ENCODE peak calls at places on chromosome X, in seven cellular contexts. R, B, T, I, W, O and U are unnamed samples.

GRCh38 chrX:84175274-84175673 is 12.7 kb downstream of the RPS6KA6 start:
- DNase-seq in R (no peak), B (no peak), T (no peak), I (no peak), W (no peak), O (no peak), U (no peak)

GRCh38 chrX:76454456-76454927 is 27.0 kb downstream of the MAGEE1 start:
- DNase-seq in R (no peak), B (peak), T (peak), I (no peak), W (no peak), O (peak), U (no peak)

GRCh38 chrX:32530802-32531403 is 680.4 kb downstream of the DMD start:
- DNase-seq in R (no peak), B (peak), T (peak), I (peak), W (no peak), O (no peak), U (no peak)

GRCh38 chrX:53684415-53685192 is 1.9 kb downstream of the HUWE1 start:
- DNase-seq in R (no peak), B (no peak), T (no peak), I (no peak), W (no peak), O (no peak), U (no peak)

GRCh38 chrX:22118161-22118830 is 86.2 kb downstream of the PHEX start:
- DNase-seq in R (no peak), B (peak), T (no peak), I (no peak), W (no peak), O (no peak), U (no peak)

GRCh38 chrX:128653524-128653923 is 601.3 kb upstream of the ACTRT1 start:
- DNase-seq in R (no peak), B (no peak), T (no peak), I (no peak), W (no peak), O (no peak), U (no peak)

GRCh38 chrX:7158468-7158990 is 10.6 kb upstream of the PUDP start:
- DNase-seq in R (no peak), B (no peak), T (peak), I (no peak), W (no peak), O (no peak), U (no peak)

GRCh38 chrX:134631404-134632346 is 26.6 kb downstream of the PLAC1 start:
- DNase-seq in R (no peak), B (no peak), T (peak), I (no peak), W (peak), O (no peak), U (no peak)

GRCh38 chrX:119690921-119691716 is 1.8 kb downstream of the SEPTIN6 start:
- DNase-seq in R (no peak), B (peak), T (no peak), I (no peak), W (no peak), O (no peak), U (no peak)

GRCh38 chrX:40646489-40647306 is 663 bp downstream of the CXorf38 start:
- DNase-seq in R (no peak), B (peak), T (peak), I (no peak), W (no peak), O (peak), U (no peak)

GRCh38 chrX:136147320-136147901 is at the start of gene FHL1:
- DNase-seq in R (no peak), B (peak), T (peak), I (peak), W (peak), O (no peak), U (no peak)

GRCh38 chrX:3066555-3066954 is 25.3 kb downstream of the ARSF start:
- DNase-seq in R (no peak), B (peak), T (peak), I (no peak), W (no peak), O (no peak), U (no peak)

GRCh38 chrX:101595739-101596419 is 21.9 kb downstream of the ARMCX6 start:
- DNase-seq in R (no peak), B (peak), T (peak), I (peak), W (no peak), O (peak), U (no peak)

GRCh38 chrX:21412883-21413282 is 38.7 kb downstream of the CNKSR2 start:
- DNase-seq in R (no peak), B (peak), T (peak), I (no peak), W (no peak), O (no peak), U (no peak)

GRCh38 chrX:3271485-3272186 is 74.8 kb downstream of the MXRA5 start:
- DNase-seq in R (no peak), B (peak), T (peak), I (no peak), W (no peak), O (no peak), U (no peak)

GRCh38 chrX:26442340-26442739 is 226.4 kb downstream of the MAGEB5 start:
- DNase-seq in R (no peak), B (peak), T (peak), I (no peak), W (no peak), O (no peak), U (no peak)

GRCh38 chrX:150869450-150869849 is 29.0 kb downstream of the CD99L2 start:
- DNase-seq in R (no peak), B (no peak), T (no peak), I (no peak), W (peak), O (peak), U (no peak)

GRCh38 chrX:43973249-43973672 is at the start of gene NDP:
- DNase-seq in R (no peak), B (peak), T (no peak), I (no peak), W (no peak), O (no peak), U (no peak)

GRCh38 chrX:13899607-13900006 is 82.7 kb upstream of the GPM6B start:
- DNase-seq in R (no peak), B (peak), T (peak), I (no peak), W (no peak), O (no peak), U (no peak)

GRCh38 chrX:20420058-20420457 is 153.3 kb upstream of the RPS6KA3 start:
- DNase-seq in R (no peak), B (no peak), T (no peak), I (no peak), W (no peak), O (no peak), U (no peak)

GRCh38 chrX:118261136-118261535 is 84.8 kb upstream of the WDR44 start:
- DNase-seq in R (no peak), B (no peak), T (no peak), I (no peak), W (no peak), O (no peak), U (no peak)

GRCh38 chrX:46599051-46599560 is 25.5 kb downstream of the CHST7 start:
- DNase-seq in R (no peak), B (no peak), T (no peak), I (no peak), W (no peak), O (no peak), U (no peak)

GRCh38 chrX:22056235-22056634 is 24.1 kb downstream of the PHEX start:
- DNase-seq in R (no peak), B (no peak), T (no peak), I (no peak), W (no peak), O (peak), U (no peak)

GRCh38 chrX:54030329-54030728 is 13.9 kb downstream of the PHF8 start:
- DNase-seq in R (no peak), B (no peak), T (no peak), I (no peak), W (no peak), O (no peak), U (no peak)

GRCh38 chrX:18389968-18390367 is 35.4 kb upstream of the CDKL5 start:
- DNase-seq in R (no peak), B (no peak), T (no peak), I (no peak), W (no peak), O (no peak), U (no peak)
- TF ChIP-seq CTCF in R (no peak), B (peak), T (no peak), I (peak), W (no peak), O (peak), U (peak)

DNA sequence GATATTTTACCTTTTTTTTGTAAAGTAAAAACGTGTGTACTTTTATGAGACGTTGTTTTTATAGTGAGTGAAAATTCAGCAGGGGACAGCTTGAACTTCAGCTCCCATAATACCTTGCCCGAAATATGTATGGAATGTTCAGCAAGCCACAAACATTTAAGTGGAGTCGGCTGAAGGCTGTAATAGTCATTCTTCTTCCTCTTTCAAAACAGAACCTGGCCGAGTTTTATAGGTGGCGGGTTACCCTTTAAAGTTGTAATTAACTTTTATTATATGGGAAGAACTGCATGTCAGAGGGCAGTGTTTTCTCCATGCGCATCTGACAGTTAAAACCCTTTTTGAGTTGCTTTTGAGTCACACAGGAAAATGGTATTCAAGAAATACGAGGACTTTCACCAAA is 50.7 kb downstream of the CLDN34 start:
- DNase-seq in R (peak), B (peak), T (peak), I (no peak), W (no peak), O (no peak), U (no peak)
- TF ChIP-seq CTCF in R (no peak), B (no peak), T (no peak), I (no peak), W (no peak), O (no peak), U (no peak)

GRCh38 chrX:1511150-1511549 is 25.8 kb downstream of the P2RY8 start:
- DNase-seq in R (no peak), B (no peak), T (no peak), I (no peak), W (no peak), O (no peak), U (no peak)

GRCh38 chrX:1506916-1507315 is 30.1 kb downstream of the P2RY8 start:
- DNase-seq in R (no peak), B (no peak), T (no peak), I (no peak), W (peak), O (no peak), U (no peak)

GRCh38 chrX:1502853-1503252 is 34.1 kb downstream of the P2RY8 start:
- DNase-seq in R (no peak), B (no peak), T (no peak), I (no peak), W (no peak), O (no peak), U (no peak)

GRCh38 chrX:1511829-1512228 is 25.2 kb downstream of the P2RY8 start:
- DNase-seq in R (no peak), B (no peak), T (no peak), I (no peak), W (peak), O (no peak), U (no peak)

GRCh38 chrX:1507511-1508463 is 29.2 kb downstream of the P2RY8 start:
- DNase-seq in R (no peak), B (no peak), T (no peak), I (no peak), W (peak), O (peak), U (no peak)
- TF ChIP-seq CTCF in R (no peak), B (no peak), T (no peak), I (no peak), W (no peak), O (peak), U (no peak)

DNA sequence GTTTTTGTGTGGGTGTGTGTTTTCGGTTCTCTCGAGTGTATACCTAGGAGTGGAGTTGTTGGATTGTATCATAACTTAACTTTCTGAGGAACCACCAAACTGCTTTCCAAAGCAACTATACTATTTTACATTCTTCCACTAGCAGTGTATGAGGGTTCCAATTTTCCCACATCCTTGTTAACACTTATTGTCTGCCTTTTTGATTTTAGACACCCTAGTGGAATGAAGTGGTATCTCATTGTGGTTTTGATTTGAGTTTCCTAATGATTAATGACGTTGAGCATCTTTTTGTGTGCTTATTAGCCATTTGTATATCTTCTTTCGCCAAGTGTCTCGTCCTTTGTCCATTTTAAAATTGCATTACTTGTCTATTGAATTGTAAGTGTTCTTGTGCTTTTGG is 118.6 kb downstream of the REPS2 start:
- DNase-seq in R (no peak), B (no peak), T (no peak), I (no peak), W (no peak), O (no peak), U (no peak)
- TF ChIP-seq CTCF in R (no peak), B (no peak), T (no peak), I (peak), W (no peak), O (no peak), U (peak)

DNA sequence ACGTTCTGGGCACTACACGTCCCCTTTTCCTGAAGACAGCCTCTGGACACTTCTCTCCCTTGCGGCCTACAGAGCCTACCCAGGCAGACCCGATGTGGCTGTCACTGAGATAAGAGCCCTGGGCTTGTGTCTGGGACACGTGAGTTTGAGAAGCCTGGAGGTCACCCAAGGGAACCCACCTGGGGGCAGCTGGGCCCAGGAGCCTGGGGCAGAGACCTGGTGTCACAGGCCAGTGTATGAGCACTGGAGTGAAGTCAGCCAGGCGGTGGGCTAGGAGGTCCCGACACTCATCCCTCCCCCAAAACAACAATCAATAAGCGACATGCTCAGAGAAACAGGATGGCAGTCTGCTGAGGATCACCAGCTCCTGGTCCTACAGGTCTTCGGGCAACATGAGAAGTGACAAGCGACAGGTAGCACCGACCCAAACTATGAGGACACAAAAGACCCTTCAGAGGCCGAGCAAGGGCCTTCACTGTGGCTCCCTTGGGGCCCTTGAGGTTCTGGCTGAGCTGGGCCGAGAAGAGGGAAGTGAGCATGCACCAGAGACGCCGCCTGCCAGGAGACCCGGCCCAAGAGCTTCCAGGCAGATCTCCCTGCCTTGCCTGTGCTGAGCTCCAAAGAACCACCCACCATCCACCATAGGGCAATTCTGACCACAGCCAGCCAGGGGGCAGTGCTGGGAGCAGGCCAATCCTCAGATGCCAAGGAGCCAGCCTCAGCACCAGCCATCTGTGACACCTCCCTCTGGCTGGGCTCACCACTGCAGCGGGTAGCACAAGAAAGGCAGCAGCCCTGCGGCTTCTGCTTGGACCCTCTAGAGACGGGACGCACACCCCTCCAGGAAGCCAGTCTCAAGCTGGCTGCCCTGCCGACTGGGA is 11.0 kb upstream of the DUSP9 start:
- DNase-seq in R (no peak), B (peak), T (peak), I (no peak), W (no peak), O (no peak), U (no peak)
- TF ChIP-seq CTCF in R (peak), B (peak), T (peak), I (peak), W (peak), O (peak), U (peak)

DNA sequence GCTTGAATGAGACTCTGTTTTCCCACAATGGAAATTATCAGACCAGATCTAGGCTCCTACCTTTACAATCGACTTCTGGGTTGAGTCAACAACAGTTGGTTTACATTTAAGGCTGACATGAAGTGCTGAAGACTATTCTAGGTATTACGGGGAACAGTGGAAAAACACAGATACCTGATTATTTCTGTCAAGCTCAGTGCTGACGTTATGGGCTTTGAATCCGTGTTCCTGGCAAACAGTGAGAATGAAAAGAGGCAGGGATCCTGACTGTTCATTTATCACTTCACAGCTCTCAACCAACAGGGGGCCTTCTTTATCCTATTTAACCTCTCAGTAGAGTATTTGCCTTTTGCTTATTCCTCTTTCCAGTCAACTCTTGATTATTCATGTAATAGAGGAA is 43.1 kb downstream of the TMEM164 start:
- DNase-seq in R (no peak), B (no peak), T (peak), I (no peak), W (no peak), O (no peak), U (no peak)
- TF ChIP-seq CTCF in R (peak), B (no peak), T (peak), I (peak), W (peak), O (peak), U (no peak)

DNA sequence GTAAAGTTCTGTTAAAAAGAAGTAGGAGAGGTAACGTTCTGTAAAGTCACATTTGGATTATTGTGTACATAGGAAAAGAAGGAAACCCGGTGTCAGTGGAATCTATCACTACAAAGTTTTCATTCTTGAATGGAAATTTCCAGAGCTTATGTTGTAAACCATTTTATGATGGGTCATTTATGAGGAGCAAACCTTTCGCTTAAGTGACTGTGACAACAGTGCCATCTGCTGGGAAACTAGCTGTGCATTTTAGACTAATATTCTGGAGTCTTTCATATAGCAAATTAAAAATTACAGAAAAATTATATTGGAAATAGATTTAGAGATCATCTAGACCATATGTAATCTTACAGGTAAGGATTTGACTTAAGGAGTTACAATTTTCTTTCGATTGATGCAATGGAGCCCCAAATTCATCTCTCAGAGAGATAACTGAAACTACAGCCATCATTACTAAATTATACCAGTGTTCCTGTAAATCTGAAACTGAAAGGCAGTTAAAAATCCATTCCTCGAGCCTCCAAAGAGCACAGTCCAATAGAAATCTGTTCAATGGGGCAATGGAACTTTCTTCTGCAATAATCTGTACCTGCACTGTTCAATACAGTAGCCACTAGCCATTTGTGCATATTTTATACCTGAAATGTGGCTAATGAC is 26.9 kb downstream of the ASB9 start:
- DNase-seq in R (peak), B (peak), T (peak), I (peak), W (no peak), O (peak), U (no peak)
- TF ChIP-seq CTCF in R (peak), B (peak), T (peak), I (peak), W (peak), O (peak), U (peak)

DNA sequence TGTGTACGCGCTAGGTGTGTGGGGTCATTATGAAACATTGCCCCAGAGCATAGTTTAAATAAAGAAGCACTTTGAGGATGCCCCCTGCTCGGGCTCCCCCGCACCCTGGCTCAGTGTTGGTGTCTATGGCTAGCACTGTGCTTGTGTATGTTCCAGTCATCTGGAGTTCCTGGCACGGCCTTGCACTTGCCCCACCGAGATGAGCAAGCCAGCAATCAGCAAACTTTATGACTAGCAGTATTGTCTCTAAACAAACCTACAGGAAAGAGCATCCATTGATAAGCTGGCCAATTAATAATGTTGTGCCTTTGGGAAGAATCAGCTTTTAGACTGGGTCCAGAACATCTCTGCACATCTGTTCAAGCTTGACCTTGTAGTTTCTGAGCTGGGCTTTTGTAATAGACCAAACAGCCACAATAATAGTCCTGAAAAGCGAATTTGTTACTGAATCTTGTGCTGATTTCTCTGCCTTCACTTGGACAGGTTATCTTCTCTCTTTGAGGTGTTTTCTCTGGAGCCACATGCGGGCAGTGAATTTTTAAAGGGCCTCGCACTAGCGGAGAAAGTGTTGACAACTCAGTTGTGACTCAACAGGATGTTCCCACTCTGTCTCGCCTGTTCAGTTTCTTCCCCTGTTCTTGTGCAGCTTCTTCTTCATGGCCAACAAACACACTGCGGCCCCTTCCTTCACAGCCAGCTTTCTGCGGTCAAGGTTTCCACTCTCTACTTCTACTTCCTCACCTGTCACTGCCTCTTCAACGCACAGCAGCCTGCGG is 895 bp upstream of the SHROOM4 start:
- DNase-seq in R (no peak), B (peak), T (peak), I (no peak), W (no peak), O (no peak), U (no peak)
- TF ChIP-seq CTCF in R (no peak), B (no peak), T (no peak), I (no peak), W (no peak), O (no peak), U (no peak)

GRCh38 chrX:153744210-153745066 is 19.6 kb upstream of the PLXNB3 start:
- DNase-seq in R (no peak), B (no peak), T (no peak), I (peak), W (no peak), O (no peak), U (no peak)
- TF ChIP-seq CTCF in R (no peak), B (no peak), T (peak), I (peak), W (no peak), O (peak), U (peak)